ENCODE peak calls at places on chromosome 16, in nine cellular contexts. One of them, this sample, is unnamed.

GRCh38 chr16:85530370-85530739 is 82.8 kb upstream of the GSE1 start:
- DNase-seq in lung microvascular endothelial cell: no peak
- DNase-seq in Right ventricle myocardium superior: no peak
- DNase-seq in GM23338: no peak
- DNase-seq in AG04449: no peak
- DNase-seq in heart right ventricle: no peak
- DNase-seq in progenitor cell of endocrine pancreas: no peak
- DNase-seq in HEK293T: no peak
- DNase-seq in iPS DF 19.7: no peak
- DNase-seq in this sample: no peak

GRCh38 chr16:57260294-57260929 is 15.4 kb downstream of the ARL2BP start:
- DNase-seq in lung microvascular endothelial cell: peak; percentile 37
- DNase-seq in Right ventricle myocardium superior: no peak
- DNase-seq in GM23338: peak; percentile 79
- DNase-seq in AG04449: no peak
- DNase-seq in heart right ventricle: no peak
- DNase-seq in progenitor cell of endocrine pancreas: no peak
- DNase-seq in HEK293T: no peak
- DNase-seq in iPS DF 19.7: peak; percentile 74
- DNase-seq in this sample: peak; percentile 86

GRCh38 chr16:79053577-79053976 is 547.0 kb downstream of the MAF start:
- DNase-seq in lung microvascular endothelial cell: no peak
- DNase-seq in Right ventricle myocardium superior: no peak
- DNase-seq in GM23338: peak; percentile 76
- DNase-seq in AG04449: no peak
- DNase-seq in heart right ventricle: no peak
- DNase-seq in progenitor cell of endocrine pancreas: no peak
- DNase-seq in HEK293T: no peak
- DNase-seq in iPS DF 19.7: peak; percentile 35
- DNase-seq in this sample: peak; percentile 58

GRCh38 chr16:6125483-6126259 is 1028.1 kb upstream of the EEF2KMT start:
- DNase-seq in lung microvascular endothelial cell: no peak
- DNase-seq in Right ventricle myocardium superior: no peak
- DNase-seq in GM23338: no peak
- DNase-seq in AG04449: no peak
- DNase-seq in heart right ventricle: no peak
- DNase-seq in progenitor cell of endocrine pancreas: no peak
- DNase-seq in HEK293T: no peak
- DNase-seq in iPS DF 19.7: no peak
- DNase-seq in this sample: no peak

GRCh38 chr16:19419691-19420060 is 2.0 kb downstream of the TMC5 start:
- DNase-seq in lung microvascular endothelial cell: no peak
- DNase-seq in Right ventricle myocardium superior: no peak
- DNase-seq in GM23338: no peak
- DNase-seq in AG04449: no peak
- DNase-seq in heart right ventricle: no peak
- DNase-seq in progenitor cell of endocrine pancreas: no peak
- DNase-seq in HEK293T: no peak
- DNase-seq in iPS DF 19.7: no peak
- DNase-seq in this sample: no peak

GRCh38 chr16:79168321-79168720 is 432.2 kb downstream of the MAF start:
- DNase-seq in lung microvascular endothelial cell: no peak
- DNase-seq in Right ventricle myocardium superior: no peak
- DNase-seq in GM23338: no peak
- DNase-seq in AG04449: no peak
- DNase-seq in heart right ventricle: no peak
- DNase-seq in progenitor cell of endocrine pancreas: no peak
- DNase-seq in HEK293T: no peak
- DNase-seq in iPS DF 19.7: no peak
- DNase-seq in this sample: no peak

GRCh38 chr16:78437352-78437968 is 338.0 kb downstream of the WWOX start:
- DNase-seq in lung microvascular endothelial cell: peak; percentile 30
- DNase-seq in Right ventricle myocardium superior: no peak
- DNase-seq in GM23338: peak; percentile 76
- DNase-seq in AG04449: no peak
- DNase-seq in heart right ventricle: peak; percentile 19
- DNase-seq in progenitor cell of endocrine pancreas: no peak
- DNase-seq in HEK293T: peak; percentile 46
- DNase-seq in iPS DF 19.7: no peak
- DNase-seq in this sample: no peak

GRCh38 chr16:29806641-29807425 is 504 bp downstream of the MAZ start:
- DNase-seq in lung microvascular endothelial cell: no peak
- DNase-seq in Right ventricle myocardium superior: peak; percentile 71
- DNase-seq in GM23338: peak; percentile 76
- DNase-seq in AG04449: no peak
- DNase-seq in heart right ventricle: peak; percentile 66
- DNase-seq in progenitor cell of endocrine pancreas: no peak
- DNase-seq in HEK293T: peak; percentile 71
- DNase-seq in iPS DF 19.7: no peak
- DNase-seq in this sample: peak; percentile 60

GRCh38 chr16:86373502-86373901 is 136.8 kb upstream of the FOXF1 start:
- DNase-seq in lung microvascular endothelial cell: no peak
- DNase-seq in Right ventricle myocardium superior: no peak
- DNase-seq in GM23338: no peak
- DNase-seq in AG04449: no peak
- DNase-seq in heart right ventricle: no peak
- DNase-seq in progenitor cell of endocrine pancreas: no peak
- DNase-seq in HEK293T: no peak
- DNase-seq in iPS DF 19.7: no peak
- DNase-seq in this sample: no peak

GRCh38 chr16:75023019-75023418 is 24.2 kb downstream of the ZNRF1 start:
- DNase-seq in lung microvascular endothelial cell: no peak
- DNase-seq in Right ventricle myocardium superior: no peak
- DNase-seq in GM23338: no peak
- DNase-seq in AG04449: no peak
- DNase-seq in heart right ventricle: no peak
- DNase-seq in progenitor cell of endocrine pancreas: no peak
- DNase-seq in HEK293T: no peak
- DNase-seq in iPS DF 19.7: no peak
- DNase-seq in this sample: no peak

GRCh38 chr16:15857779-15858560 is 1.1 kb upstream of the MYH11 start:
- DNase-seq in lung microvascular endothelial cell: peak; percentile 45
- DNase-seq in Right ventricle myocardium superior: peak; percentile 61
- DNase-seq in GM23338: peak; percentile 86
- DNase-seq in AG04449: peak; percentile 7
- DNase-seq in heart right ventricle: peak; percentile 27
- DNase-seq in progenitor cell of endocrine pancreas: peak; percentile 13
- DNase-seq in HEK293T: no peak
- DNase-seq in iPS DF 19.7: no peak
- DNase-seq in this sample: peak; percentile 22

GRCh38 chr16:86419518-86419917 is 90.8 kb upstream of the FOXF1 start:
- DNase-seq in lung microvascular endothelial cell: no peak
- DNase-seq in Right ventricle myocardium superior: no peak
- DNase-seq in GM23338: no peak
- DNase-seq in AG04449: no peak
- DNase-seq in heart right ventricle: no peak
- DNase-seq in progenitor cell of endocrine pancreas: no peak
- DNase-seq in HEK293T: no peak
- DNase-seq in iPS DF 19.7: no peak
- DNase-seq in this sample: no peak

GRCh38 chr16:88468289-88469129 is 15.4 kb downstream of the ZFPM1 start:
- DNase-seq in lung microvascular endothelial cell: peak; percentile 25
- DNase-seq in Right ventricle myocardium superior: no peak
- DNase-seq in GM23338: peak; percentile 95
- DNase-seq in AG04449: no peak
- DNase-seq in heart right ventricle: no peak
- DNase-seq in progenitor cell of endocrine pancreas: no peak
- DNase-seq in HEK293T: peak; percentile 66
- DNase-seq in iPS DF 19.7: peak; percentile 73
- DNase-seq in this sample: peak; percentile 65

GRCh38 chr16:8946544-8946943 is 17.2 kb downstream of the USP7 start:
- DNase-seq in lung microvascular endothelial cell: no peak
- DNase-seq in Right ventricle myocardium superior: no peak
- DNase-seq in GM23338: no peak
- DNase-seq in AG04449: no peak
- DNase-seq in heart right ventricle: no peak
- DNase-seq in progenitor cell of endocrine pancreas: no peak
- DNase-seq in HEK293T: no peak
- DNase-seq in iPS DF 19.7: no peak
- DNase-seq in this sample: no peak

GRCh38 chr16:70437582-70438324 is 1.1 kb downstream of the ST3GAL2 start:
- DNase-seq in lung microvascular endothelial cell: no peak
- DNase-seq in Right ventricle myocardium superior: no peak
- DNase-seq in GM23338: peak; percentile 51
- DNase-seq in AG04449: no peak
- DNase-seq in heart right ventricle: no peak
- DNase-seq in progenitor cell of endocrine pancreas: no peak
- DNase-seq in HEK293T: no peak
- DNase-seq in iPS DF 19.7: no peak
- DNase-seq in this sample: no peak

GRCh38 chr16:57000271-57001025 is 11.1 kb downstream of the NLRC5 start:
- DNase-seq in lung microvascular endothelial cell: peak; percentile 63
- DNase-seq in Right ventricle myocardium superior: peak; percentile 77
- DNase-seq in GM23338: no peak
- DNase-seq in AG04449: peak; percentile 72
- DNase-seq in heart right ventricle: peak; percentile 86
- DNase-seq in progenitor cell of endocrine pancreas: no peak
- DNase-seq in HEK293T: no peak
- DNase-seq in iPS DF 19.7: no peak
- DNase-seq in this sample: no peak

GRCh38 chr16:3518983-3519343 is 18.2 kb downstream of the CLUAP1 start:
- DNase-seq in lung microvascular endothelial cell: no peak
- DNase-seq in Right ventricle myocardium superior: no peak
- DNase-seq in GM23338: no peak
- DNase-seq in AG04449: no peak
- DNase-seq in heart right ventricle: no peak
- DNase-seq in progenitor cell of endocrine pancreas: no peak
- DNase-seq in HEK293T: no peak
- DNase-seq in iPS DF 19.7: no peak
- DNase-seq in this sample: no peak

GRCh38 chr16:84800118-84800517 is 19.7 kb upstream of the CRISPLD2 start:
- DNase-seq in lung microvascular endothelial cell: no peak
- DNase-seq in Right ventricle myocardium superior: no peak
- DNase-seq in GM23338: no peak
- DNase-seq in AG04449: no peak
- DNase-seq in heart right ventricle: no peak
- DNase-seq in progenitor cell of endocrine pancreas: no peak
- DNase-seq in HEK293T: no peak
- DNase-seq in iPS DF 19.7: no peak
- DNase-seq in this sample: no peak

GRCh38 chr16:3045758-3046505 is 429 bp upstream of the MMP25 start:
- DNase-seq in lung microvascular endothelial cell: no peak
- DNase-seq in Right ventricle myocardium superior: peak; percentile 56
- DNase-seq in GM23338: peak; percentile 71
- DNase-seq in AG04449: no peak
- DNase-seq in heart right ventricle: no peak
- DNase-seq in progenitor cell of endocrine pancreas: no peak
- DNase-seq in HEK293T: peak; percentile 47
- DNase-seq in iPS DF 19.7: no peak
- DNase-seq in this sample: no peak

GRCh38 chr16:89281189-89281577 is 63.7 kb downstream of the ZNF778 start:
- DNase-seq in lung microvascular endothelial cell: no peak
- DNase-seq in Right ventricle myocardium superior: no peak
- DNase-seq in GM23338: no peak
- DNase-seq in AG04449: no peak
- DNase-seq in heart right ventricle: no peak
- DNase-seq in progenitor cell of endocrine pancreas: no peak
- DNase-seq in HEK293T: no peak
- DNase-seq in iPS DF 19.7: no peak
- DNase-seq in this sample: no peak

GRCh38 chr16:78002915-78003538 is 19.3 kb upstream of the CLEC3A start:
- DNase-seq in lung microvascular endothelial cell: peak; percentile 91
- DNase-seq in Right ventricle myocardium superior: peak; percentile 87
- DNase-seq in GM23338: peak; percentile 98
- DNase-seq in AG04449: peak; percentile 49
- DNase-seq in heart right ventricle: peak; percentile 82
- DNase-seq in progenitor cell of endocrine pancreas: peak; percentile 71
- DNase-seq in HEK293T: peak; percentile 86
- DNase-seq in iPS DF 19.7: peak; percentile 88
- DNase-seq in this sample: peak; percentile 94

GRCh38 chr16:89105599-89106151 is 12.0 kb downstream of the ACSF3 start:
- DNase-seq in lung microvascular endothelial cell: no peak
- DNase-seq in Right ventricle myocardium superior: no peak
- DNase-seq in GM23338: no peak
- DNase-seq in AG04449: no peak
- DNase-seq in heart right ventricle: no peak
- DNase-seq in progenitor cell of endocrine pancreas: no peak
- DNase-seq in HEK293T: no peak
- DNase-seq in iPS DF 19.7: no peak
- DNase-seq in this sample: no peak

GRCh38 chr16:88293097-88293496 is 89.7 kb upstream of the ZNF469 start:
- DNase-seq in lung microvascular endothelial cell: no peak
- DNase-seq in Right ventricle myocardium superior: no peak
- DNase-seq in GM23338: no peak
- DNase-seq in AG04449: no peak
- DNase-seq in heart right ventricle: no peak
- DNase-seq in progenitor cell of endocrine pancreas: no peak
- DNase-seq in HEK293T: no peak
- DNase-seq in iPS DF 19.7: no peak
- DNase-seq in this sample: no peak

GRCh38 chr16:15780805-15781204 is 76.0 kb downstream of the MYH11 start:
- DNase-seq in lung microvascular endothelial cell: no peak
- DNase-seq in Right ventricle myocardium superior: no peak
- DNase-seq in GM23338: no peak
- DNase-seq in AG04449: no peak
- DNase-seq in heart right ventricle: no peak
- DNase-seq in progenitor cell of endocrine pancreas: no peak
- DNase-seq in HEK293T: no peak
- DNase-seq in iPS DF 19.7: no peak
- DNase-seq in this sample: no peak

GRCh38 chr16:84486126-84486525 is 18.3 kb downstream of the MEAK7 start:
- DNase-seq in lung microvascular endothelial cell: no peak
- DNase-seq in Right ventricle myocardium superior: no peak
- DNase-seq in GM23338: no peak
- DNase-seq in AG04449: no peak
- DNase-seq in heart right ventricle: no peak
- DNase-seq in progenitor cell of endocrine pancreas: no peak
- DNase-seq in HEK293T: no peak
- DNase-seq in iPS DF 19.7: no peak
- DNase-seq in this sample: no peak

GRCh38 chr16:49658066-49658465 is 197.8 kb downstream of the ZNF423 start:
- DNase-seq in lung microvascular endothelial cell: no peak
- DNase-seq in Right ventricle myocardium superior: no peak
- DNase-seq in GM23338: no peak
- DNase-seq in AG04449: no peak
- DNase-seq in heart right ventricle: no peak
- DNase-seq in progenitor cell of endocrine pancreas: no peak
- DNase-seq in HEK293T: no peak
- DNase-seq in iPS DF 19.7: no peak
- DNase-seq in this sample: no peak

GRCh38 chr16:85423186-85423550 is 190.0 kb upstream of the GSE1 start:
- DNase-seq in lung microvascular endothelial cell: no peak
- DNase-seq in Right ventricle myocardium superior: peak; percentile 27
- DNase-seq in GM23338: no peak
- DNase-seq in AG04449: no peak
- DNase-seq in heart right ventricle: no peak
- DNase-seq in progenitor cell of endocrine pancreas: no peak
- DNase-seq in HEK293T: no peak
- DNase-seq in iPS DF 19.7: no peak
- DNase-seq in this sample: no peak

GRCh38 chr16:84700518-84701277 is 898 bp downstream of the USP10 start:
- DNase-seq in lung microvascular endothelial cell: peak; percentile 57
- DNase-seq in Right ventricle myocardium superior: no peak
- DNase-seq in GM23338: peak; percentile 47
- DNase-seq in AG04449: no peak
- DNase-seq in heart right ventricle: peak; percentile 7
- DNase-seq in progenitor cell of endocrine pancreas: no peak
- DNase-seq in HEK293T: no peak
- DNase-seq in iPS DF 19.7: no peak
- DNase-seq in this sample: no peak

GRCh38 chr16:67284699-67285646 is 5.6 kb downstream of the PLEKHG4 start:
- DNase-seq in lung microvascular endothelial cell: peak; percentile 67
- DNase-seq in Right ventricle myocardium superior: no peak
- DNase-seq in GM23338: peak; percentile 91
- DNase-seq in AG04449: no peak
- DNase-seq in heart right ventricle: peak; percentile 23
- DNase-seq in progenitor cell of endocrine pancreas: peak; percentile 58
- DNase-seq in HEK293T: peak; percentile 66
- DNase-seq in iPS DF 19.7: peak; percentile 45
- DNase-seq in this sample: peak; percentile 54

GRCh38 chr16:86965331-86965730 is 351.9 kb downstream of the C16orf95 start:
- DNase-seq in lung microvascular endothelial cell: no peak
- DNase-seq in Right ventricle myocardium superior: no peak
- DNase-seq in GM23338: no peak
- DNase-seq in AG04449: no peak
- DNase-seq in heart right ventricle: no peak
- DNase-seq in progenitor cell of endocrine pancreas: no peak
- DNase-seq in HEK293T: no peak
- DNase-seq in iPS DF 19.7: no peak
- DNase-seq in this sample: no peak

GRCh38 chr16:73047221-73047535 is 750 bp downstream of the ZFHX3 start:
- DNase-seq in lung microvascular endothelial cell: no peak
- DNase-seq in Right ventricle myocardium superior: no peak
- DNase-seq in GM23338: no peak
- DNase-seq in AG04449: no peak
- DNase-seq in heart right ventricle: no peak
- DNase-seq in progenitor cell of endocrine pancreas: no peak
- DNase-seq in HEK293T: no peak
- DNase-seq in iPS DF 19.7: no peak
- DNase-seq in this sample: no peak

This sample was measured in NT2/D1.